ENCODE peak calls at places on chromosomes 2 and 18, in six cellular contexts. A, T, C, N, D and J are unnamed samples.
A peak's percentile ranks its signal among the peaks of the same experiment; 100 is the strongest.

GRCh38 chr2:88874063-88874657 is 182.7 kb downstream of the RPIA start:
- DNase-seq in A (no peak), T (peak; percentile 76), C (peak; percentile 62), N (no peak), D (peak; percentile 81), J (no peak)

GRCh38 chr2:63764630-63765029 is 77.1 kb upstream of the UGP2 start:
- DNase-seq in A (no peak), T (no peak), C (peak; percentile 17), N (no peak), D (no peak), J (no peak)

GRCh38 chr2:223399357-223399957 is 202.7 kb downstream of the SCG2 start:
- DNase-seq in A (no peak), T (no peak), C (no peak), N (no peak), D (no peak), J (no peak)

GRCh38 chr2:43443317-43443716 is 152.5 kb downstream of the THADA start:
- DNase-seq in A (no peak), T (no peak), C (peak; percentile 51), N (no peak), D (no peak), J (no peak)

GRCh38 chr2:72132981-72133720 is 14.5 kb downstream of the CYP26B1 start:
- DNase-seq in A (no peak), T (no peak), C (no peak), N (no peak), D (no peak), J (peak; percentile 40)

GRCh38 chr2:135826561-135826960 is 10.4 kb downstream of the LCT start:
- DNase-seq in A (no peak), T (no peak), C (no peak), N (no peak), D (no peak), J (no peak)

GRCh38 chr2:225270861-225271260 is 128.6 kb upstream of the NYAP2 start:
- DNase-seq in A (no peak), T (peak; percentile 83), C (peak; percentile 23), N (no peak), D (peak; percentile 45), J (no peak)

GRCh38 chr2:58215429-58215828 is 25.7 kb downstream of the FANCL start:
- DNase-seq in A (no peak), T (no peak), C (no peak), N (no peak), D (no peak), J (no peak)

GRCh38 chr2:164561991-164562390 is 59.3 kb downstream of the GRB14 start:
- DNase-seq in A (no peak), T (no peak), C (no peak), N (no peak), D (no peak), J (no peak)

GRCh38 chr2:124286089-124286783 is 261.1 kb downstream of the CNTNAP5 start:
- DNase-seq in A (no peak), T (no peak), C (peak; percentile 78), N (no peak), D (no peak), J (no peak)

GRCh38 chr18:48441405-48441881 is 32.3 kb upstream of the ZBTB7C start:
- DNase-seq in A (no peak), T (no peak), C (no peak), N (no peak), D (no peak), J (no peak)

GRCh38 chr2:9150568-9150900 is 56.1 kb upstream of the ASAP2 start:
- DNase-seq in A (no peak), T (no peak), C (no peak), N (no peak), D (no peak), J (no peak)

GRCh38 chr18:55982992-55983391 is 395.0 kb upstream of the TCF4 start:
- DNase-seq in A (no peak), T (peak; percentile 12), C (peak; percentile 88), N (no peak), D (peak; percentile 24), J (no peak)

GRCh38 chr2:11631462-11631861 is 38.5 kb downstream of the NTSR2 start:
- DNase-seq in A (no peak), T (no peak), C (no peak), N (no peak), D (no peak), J (no peak)

GRCh38 chr2:230891108-230891507 is 26.4 kb downstream of the ITM2C start:
- DNase-seq in A (no peak), T (no peak), C (no peak), N (no peak), D (no peak), J (no peak)

GRCh38 chr2:44495544-44495943 is 133.8 kb downstream of the CAMKMT start:
- DNase-seq in A (no peak), T (no peak), C (no peak), N (no peak), D (no peak), J (no peak)

GRCh38 chr18:50446629-50447028 is 71.8 kb downstream of the SKA1 start:
- DNase-seq in A (no peak), T (no peak), C (no peak), N (no peak), D (no peak), J (no peak)

GRCh38 chr2:71939588-71940535 is 207.8 kb downstream of the CYP26B1 start:
- DNase-seq in A (no peak), T (no peak), C (no peak), N (no peak), D (no peak), J (peak; percentile 89)

GRCh38 chr2:219576505-219577388 is 4.6 kb downstream of the INHA start:
- DNase-seq in A (no peak), T (peak; percentile 75), C (peak; percentile 77), N (no peak), D (no peak), J (no peak)

GRCh38 chr2:63692002-63692606 is 103.3 kb downstream of the MDH1 start:
- DNase-seq in A (no peak), T (peak; percentile 74), C (peak; percentile 30), N (no peak), D (peak; percentile 86), J (no peak)

GRCh38 chr2:165697727-165698620 is 96.1 kb downstream of the GALNT3 start:
- DNase-seq in A (no peak), T (no peak), C (no peak), N (no peak), D (no peak), J (no peak)

GRCh38 chr18:7950380-7951143 is 383.4 kb downstream of the PTPRM start:
- DNase-seq in A (peak; percentile 45), T (peak; percentile 95), C (peak; percentile 19), N (no peak), D (peak; percentile 30), J (no peak)

GRCh38 chr2:170848587-170848986 is 31.9 kb downstream of the GAD1 start:
- DNase-seq in A (no peak), T (peak; percentile 44), C (peak; percentile 29), N (no peak), D (no peak), J (no peak)

GRCh38 chr2:150325656-150326055 is 161.8 kb downstream of the RND3 start:
- DNase-seq in A (no peak), T (no peak), C (no peak), N (no peak), D (no peak), J (no peak)

GRCh38 chr18:23137788-23138216 is 2.5 kb downstream of the CABLES1 start:
- DNase-seq in A (no peak), T (no peak), C (no peak), N (no peak), D (no peak), J (no peak)
- H3K4me3 ChIP-seq in A (peak overlapping the region; percentile 67), T (peak overlapping the region; percentile 72), C (no peak overlapping the region), N (peak overlapping the region; percentile 70), D (peak overlapping the region; percentile 85), J (peak overlapping the region; percentile 60)

GRCh38 chr2:160512484-160512883 is 18.9 kb upstream of the RBMS1 start:
- DNase-seq in A (no peak), T (no peak), C (no peak), N (no peak), D (no peak), J (no peak)

GRCh38 chr2:160513120-160513519 is 19.5 kb upstream of the RBMS1 start:
- DNase-seq in A (no peak), T (no peak), C (no peak), N (no peak), D (no peak), J (no peak)

GRCh38 chr2:160507046-160507407 is 13.4 kb upstream of the RBMS1 start:
- DNase-seq in A (no peak), T (no peak), C (no peak), N (no peak), D (no peak), J (no peak)

GRCh38 chr2:160507464-160507863 is 13.9 kb upstream of the RBMS1 start:
- DNase-seq in A (no peak), T (no peak), C (no peak), N (no peak), D (peak; percentile 49), J (no peak)

GRCh38 chr2:160510617-160511016 is 17.0 kb upstream of the RBMS1 start:
- DNase-seq in A (no peak), T (no peak), C (peak; percentile 54), N (no peak), D (peak; percentile 82), J (no peak)
- H3K4me3 ChIP-seq in A (no peak overlapping the region), T (no peak overlapping the region), C (no peak overlapping the region), N (no peak overlapping the region), D (no peak overlapping the region), J (no peak overlapping the region)

DNA sequence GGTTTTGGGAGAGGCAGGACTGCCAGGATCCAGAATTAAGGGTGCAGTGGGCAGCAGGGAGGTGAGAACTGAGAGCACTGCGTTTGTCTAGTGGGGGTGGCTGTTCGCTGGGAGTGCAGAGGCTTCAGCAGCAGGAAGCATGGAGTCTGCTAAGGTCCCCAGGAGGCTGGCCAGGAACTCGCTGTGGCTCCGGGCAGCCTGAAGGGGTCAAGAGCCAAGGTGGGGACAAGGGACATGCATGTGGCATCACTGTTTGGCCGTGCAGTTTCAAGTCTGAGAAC is 43.2 kb upstream of the SEMA4C start:
- DNase-seq in A (no peak), T (no peak), C (no peak), N (no peak), D (no peak), J (no peak)
- H3K4me3 ChIP-seq in A (no peak overlapping the region), T (no peak overlapping the region), C (no peak overlapping the region), N (no peak overlapping the region), D (no peak overlapping the region), J (no peak overlapping the region)

GRCh38 chr2:232028071-232028470 is 66.6 kb downstream of the DIS3L2 start:
- DNase-seq in A (no peak), T (no peak), C (no peak), N (no peak), D (no peak), J (no peak)

GRCh38 chr2:232026941-232027340 is 65.4 kb downstream of the DIS3L2 start:
- DNase-seq in A (no peak), T (no peak), C (no peak), N (no peak), D (no peak), J (no peak)

GRCh38 chr2:232028631-232029030 is 67.1 kb downstream of the DIS3L2 start:
- DNase-seq in A (no peak), T (no peak), C (no peak), N (no peak), D (peak; percentile 33), J (no peak)

GRCh38 chr2:232029336-232029735 is 67.8 kb downstream of the DIS3L2 start:
- DNase-seq in A (no peak), T (no peak), C (no peak), N (no peak), D (no peak), J (no peak)

DNA sequence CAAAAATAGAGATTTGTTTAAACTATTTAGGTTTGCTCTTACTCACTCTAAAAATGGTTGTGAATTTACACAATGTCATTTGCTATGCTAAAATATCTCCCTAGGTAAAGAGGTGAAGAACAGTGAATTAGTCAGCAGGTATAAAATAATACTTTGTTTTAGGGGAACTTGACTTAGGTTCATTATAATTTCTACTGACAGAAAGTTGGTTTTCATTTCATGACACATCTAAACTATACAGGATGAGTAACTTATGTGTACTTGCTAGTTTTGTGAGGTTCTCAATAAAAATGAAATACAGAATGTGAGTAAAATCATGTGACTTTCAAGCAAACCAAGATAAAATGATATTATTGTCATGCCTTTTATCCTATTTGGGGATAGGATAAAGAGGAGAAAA is 66.0 kb downstream of the DIS3L2 start:
- DNase-seq in A (no peak), T (no peak), C (no peak), N (no peak), D (no peak), J (no peak)
- H3K4me3 ChIP-seq in A (no peak overlapping the region), T (no peak overlapping the region), C (no peak overlapping the region), N (no peak overlapping the region), D (no peak overlapping the region), J (no peak overlapping the region)